ENCODE peak calls at places on chromosomes 4 and X, in five cellular contexts. T is HCT116, M is GM03348, J is LHCN-M2, X is AG08395. E is an unnamed sample.

GRCh38 chr4:185903205-185903604 is 91.2 kb upstream of the SORBS2 start:
- DNase-seq in M (no peak), J (no peak), T (no peak), X (no peak), E (no peak)

GRCh38 chrX:118215346-118215745 is 98.7 kb upstream of the KLHL13 start:
- DNase-seq in X (no peak), M (no peak), T (no peak), J (no peak), E (no peak)

GRCh38 chr4:44725166-44725565 is 1.2 kb downstream of the GNPDA2 start:
- DNase-seq in X (peak), J (peak), M (peak), T (no peak), E (no peak)

GRCh38 chr4:38565271-38566199 is 98.5 kb upstream of the KLF3 start:
- DNase-seq in M (peak), T (no peak), J (no peak), X (peak), E (no peak)

GRCh38 chr4:88286897-88287296 is 2.5 kb upstream of the PPM1K start:
- DNase-seq in X (no peak), J (peak), T (no peak), M (no peak), E (no peak)

GRCh38 chrX:72243472-72243871 is 4.6 kb upstream of the ERCC6L start:
- DNase-seq in J (peak), T (no peak), X (peak), M (peak), E (no peak)

GRCh38 chr4:108172231-108172779 is 3.6 kb upstream of the LEF1 start:
- DNase-seq in M (no peak), X (no peak), J (peak), T (no peak), E (no peak)

GRCh38 chr4:130257271-130257670 is 1161.3 kb downstream of the C4orf33 start:
- DNase-seq in X (peak), J (peak), M (no peak), T (no peak), E (no peak)

GRCh38 chr4:53552711-53553110 is 38.6 kb downstream of the LNX1 start:
- DNase-seq in M (no peak), X (no peak), J (no peak), T (no peak), E (no peak)

GRCh38 chr4:56086073-56086521 is 137.4 kb downstream of the CEP135 start:
- DNase-seq in J (no peak), T (no peak), M (no peak), X (no peak), E (no peak)

GRCh38 chrX:153662266-153662665 is 11.3 kb downstream of the PNCK start:
- DNase-seq in M (no peak), J (no peak), T (peak), X (no peak), E (peak)

GRCh38 chr4:108149588-108150380 is 18.9 kb downstream of the LEF1 start:
- DNase-seq in M (peak), T (no peak), J (no peak), X (peak), E (no peak)

GRCh38 chr4:139555705-139556070 is 331 bp downstream of the SETD7 start:
- DNase-seq in M (peak), J (no peak), X (peak), T (no peak), E (no peak)

GRCh38 chr4:109548655-109549054 is 11.4 kb upstream of the MCUB start:
- DNase-seq in X (peak), T (no peak), J (peak), M (peak), E (no peak)

GRCh38 chr4:115090483-115091075 is 22.8 kb downstream of the NDST4 start:
- DNase-seq in X (peak), M (peak), T (peak), J (peak), E (no peak)